ENCODE peak calls at places on chromosome 12, in seven cellular contexts. M is Calu3; Y is upper lobe of right lung; P is stimulated activated CD8-positive, alpha-beta memory T cell treated with anti-CD3 and anti-CD28 coated beads, Interleukin-7, amount 100 ng/mL, for 1 hour; T is HTR-8/SVneo; S is activated CD8-positive, alpha-beta T cell treated with anti-CD3 and anti-CD28 coated beads, Interleukin-2, amount 10 ng/mL, durations not matched to agents 7 days and 5 days; H is HFF-Myc. J is an unnamed sample.

GRCh38 chr12:107891967-107892366 is 117.5 kb downstream of the ASCL4 start:
- DNase-seq in H (no peak), M (no peak), Y (no peak), P (no peak), T (no peak), S (no peak), J (no peak)

GRCh38 chr12:42468341-42468821 is 121.2 kb downstream of the PRICKLE1 start:
- DNase-seq in M (no peak), T (no peak), S (no peak), H (no peak), P (no peak), Y (no peak), J (peak)

GRCh38 chr12:50546441-50547318 is 41.9 kb downstream of the DIP2B start:
- DNase-seq in H (no peak), T (no peak), S (no peak), P (no peak), Y (no peak), M (no peak), J (no peak)

GRCh38 chr12:541676-542289 is 82.0 kb downstream of the B4GALNT3 start:
- DNase-seq in M (no peak), H (no peak), T (peak), S (no peak), Y (no peak), P (no peak), J (no peak)

GRCh38 chr12:126706300-126706699 is 1560.7 kb upstream of the TMEM132C start:
- DNase-seq in Y (no peak), M (peak), T (no peak), H (no peak), P (no peak), S (no peak), J (no peak)

GRCh38 chr12:5565933-5566632 is 134.2 kb downstream of the NTF3 start:
- DNase-seq in Y (no peak), P (no peak), M (no peak), T (no peak), H (no peak), S (no peak), J (no peak)

GRCh38 chr12:53868516-53868986 is 70.1 kb upstream of the HOXC13 start:
- DNase-seq in M (peak), S (no peak), Y (no peak), H (no peak), P (no peak), T (peak), J (no peak)

GRCh38 chr12:66708704-66709443 is 30.0 kb upstream of the GRIP1 start:
- DNase-seq in T (no peak), M (no peak), H (no peak), P (no peak), S (no peak), Y (no peak), J (no peak)

GRCh38 chr12:96364092-96364700 is 36.0 kb downstream of the CDK17 start:
- DNase-seq in T (no peak), H (no peak), P (no peak), S (no peak), Y (no peak), M (no peak), J (no peak)

GRCh38 chr12:52203126-52203921 is 11.5 kb upstream of the KRT80 start:
- DNase-seq in Y (peak), M (peak), P (no peak), S (peak), T (peak), H (peak), J (peak)

GRCh38 chr12:104516821-104517220 is 60.1 kb downstream of the CHST11 start:
- DNase-seq in P (no peak), T (no peak), H (no peak), Y (no peak), S (no peak), M (no peak), J (no peak)

GRCh38 chr12:124411291-124411878 is 116.5 kb downstream of the RFLNA start:
- DNase-seq in M (no peak), Y (no peak), T (peak), P (no peak), S (no peak), H (no peak), J (no peak)

GRCh38 chr12:52191841-52192791 is at the start of gene KRT80:
- DNase-seq in H (peak), T (peak), S (no peak), Y (peak), M (peak), P (no peak), J (peak)

GRCh38 chr12:119319638-119320037 is 14.9 kb upstream of the CCDC60 start:
- DNase-seq in H (no peak), P (no peak), M (no peak), S (no peak), Y (no peak), T (no peak), J (no peak)

GRCh38 chr12:20189767-20190166 is 178.6 kb upstream of the PDE3A start:
- DNase-seq in H (no peak), P (no peak), T (no peak), S (no peak), M (no peak), Y (no peak), J (no peak)

GRCh38 chr12:32115404-32116104 is 8.9 kb downstream of the BICD1 start:
- DNase-seq in M (peak), T (peak), Y (peak), P (no peak), S (no peak), H (peak), J (peak)

GRCh38 chr12:89695830-89696229 is 12.8 kb downstream of the ATP2B1 start:
- DNase-seq in S (no peak), H (no peak), T (no peak), Y (no peak), P (no peak), M (no peak), J (no peak)